ENCODE peak calls at places on chromosome 13, in four cellular contexts. One of them, this sample, is unnamed. For H3K79me2, the result is how much of the 10 kb centered on the place peaks cover.

GRCh38 chr13:103100795-103101194 is 34.6 kb upstream of the SLC10A2 start:
- DNase-seq in SK-N-SH: no peak
- DNase-seq in neural progenitor cell: no peak
- DNase-seq in PC-3: no peak
- DNase-seq in this sample: peak

GRCh38 chr13:32535140-32535539 is 3.5 kb downstream of the N4BP2L2 start:
- DNase-seq in PC-3: no peak
- DNase-seq in neural progenitor cell: no peak
- DNase-seq in SK-N-SH: no peak
- DNase-seq in this sample: no peak

GRCh38 chr13:53201454-53202225 is 173.0 kb downstream of the OLFM4 start:
- DNase-seq in neural progenitor cell: peak
- DNase-seq in PC-3: no peak
- DNase-seq in SK-N-SH: peak
- DNase-seq in this sample: peak

GRCh38 chr13:39616087-39616694 is 13.2 kb upstream of the LHFPL6 start:
- DNase-seq in SK-N-SH: peak
- DNase-seq in neural progenitor cell: peak
- DNase-seq in PC-3: peak
- DNase-seq in this sample: peak

GRCh38 chr13:113735750-113736149 is 23.3 kb upstream of the TMEM255B start:
- DNase-seq in PC-3: no peak
- DNase-seq in SK-N-SH: no peak
- DNase-seq in neural progenitor cell: no peak
- DNase-seq in this sample: no peak

GRCh38 chr13:41587490-41587889 is 130.1 kb downstream of the RGCC start:
- DNase-seq in neural progenitor cell: peak
- DNase-seq in PC-3: no peak
- DNase-seq in SK-N-SH: no peak
- DNase-seq in this sample: no peak

GRCh38 chr13:48733739-48734329 is 80.1 kb downstream of the CYSLTR2 start:
- DNase-seq in SK-N-SH: no peak
- DNase-seq in PC-3: no peak
- DNase-seq in neural progenitor cell: no peak
- DNase-seq in this sample: no peak

GRCh38 chr13:48839171-48839570 is 136.5 kb upstream of the FNDC3A start:
- DNase-seq in PC-3: no peak
- DNase-seq in neural progenitor cell: no peak
- DNase-seq in SK-N-SH: no peak
- DNase-seq in this sample: no peak

GRCh38 chr13:109900320-109900719 is 113.9 kb upstream of the IRS2 start:
- DNase-seq in SK-N-SH: no peak
- DNase-seq in PC-3: no peak
- DNase-seq in neural progenitor cell: peak
- DNase-seq in this sample: no peak

GRCh38 chr13:103188688-103189326 is 122.6 kb upstream of the SLC10A2 start:
- DNase-seq in PC-3: peak
- DNase-seq in neural progenitor cell: peak
- DNase-seq in SK-N-SH: peak
- DNase-seq in this sample: peak

GRCh38 chr13:48043789-48044503 is 6.4 kb downstream of the NUDT15 start:
- DNase-seq in SK-N-SH: no peak
- DNase-seq in PC-3: peak
- DNase-seq in neural progenitor cell: no peak
- DNase-seq in this sample: no peak

GRCh38 chr13:80957019-80957650 is 616.2 kb upstream of the SPRY2 start:
- DNase-seq in neural progenitor cell: no peak
- DNase-seq in PC-3: no peak
- DNase-seq in SK-N-SH: no peak
- DNase-seq in this sample: no peak

GRCh38 chr13:71880753-71881541 is 13.9 kb upstream of the DACH1 start:
- DNase-seq in PC-3: peak
- DNase-seq in SK-N-SH: no peak
- DNase-seq in neural progenitor cell: no peak
- DNase-seq in this sample: no peak

GRCh38 chr13:20140487-20140886 is 20.4 kb downstream of the GJA3 start:
- DNase-seq in PC-3: no peak
- DNase-seq in neural progenitor cell: no peak
- DNase-seq in SK-N-SH: no peak
- DNase-seq in this sample: no peak

GRCh38 chr13:111259058-111259457 is 61.4 kb upstream of the TEX29 start:
- DNase-seq in neural progenitor cell: no peak
- DNase-seq in PC-3: no peak
- DNase-seq in SK-N-SH: no peak
- DNase-seq in this sample: no peak

GRCh38 chr13:20960663-20961309 is 58.2 kb upstream of the XPO4 start:
- DNase-seq in PC-3: peak
- DNase-seq in neural progenitor cell: no peak
- DNase-seq in SK-N-SH: no peak
- DNase-seq in this sample: no peak

GRCh38 chr13:33322474-33322827 is 36.9 kb upstream of the STARD13 start:
- DNase-seq in SK-N-SH: no peak
- DNase-seq in neural progenitor cell: no peak
- DNase-seq in PC-3: no peak
- DNase-seq in this sample: no peak

GRCh38 chr13:96650301-96650886 is 343.9 kb downstream of the OXGR1 start:
- DNase-seq in PC-3: peak
- DNase-seq in SK-N-SH: no peak
- DNase-seq in neural progenitor cell: no peak
- DNase-seq in this sample: peak

GRCh38 chr13:99895999-99896695 is 75.4 kb downstream of the ZIC5 start:
- DNase-seq in neural progenitor cell: peak
- DNase-seq in SK-N-SH: peak
- DNase-seq in PC-3: no peak
- DNase-seq in this sample: no peak

GRCh38 chr13:47801555-47801954 is 199.5 kb downstream of the SUCLA2 start:
- DNase-seq in neural progenitor cell: no peak
- DNase-seq in PC-3: no peak
- DNase-seq in SK-N-SH: no peak
- DNase-seq in this sample: no peak

GRCh38 chr13:91741925-91742324 is 343.5 kb downstream of the GPC5 start:
- DNase-seq in SK-N-SH: no peak
- DNase-seq in PC-3: no peak
- DNase-seq in neural progenitor cell: no peak
- DNase-seq in this sample: no peak

GRCh38 chr13:113400621-113401451 is 36.9 kb upstream of the GRTP1 start:
- DNase-seq in SK-N-SH: no peak
- DNase-seq in neural progenitor cell: no peak
- DNase-seq in PC-3: no peak
- DNase-seq in this sample: no peak

GRCh38 chr13:89465366-89465765 is 1794.2 kb downstream of the SLITRK5 start:
- DNase-seq in neural progenitor cell: peak
- DNase-seq in PC-3: no peak
- DNase-seq in SK-N-SH: no peak
- DNase-seq in this sample: no peak

GRCh38 chr13:71587778-71588177 is 279.2 kb downstream of the DACH1 start:
- DNase-seq in neural progenitor cell: no peak
- DNase-seq in PC-3: no peak
- DNase-seq in SK-N-SH: no peak
- DNase-seq in this sample: no peak

GRCh38 chr13:52096748-52097147 is 32.1 kb downstream of the NEK5 start:
- DNase-seq in neural progenitor cell: no peak
- DNase-seq in SK-N-SH: no peak
- DNase-seq in PC-3: no peak
- DNase-seq in this sample: no peak

GRCh38 chr13:41352935-41353801 is 42.1 kb downstream of the NAA16 start:
- DNase-seq in SK-N-SH: peak
- DNase-seq in neural progenitor cell: peak
- DNase-seq in PC-3: peak
- DNase-seq in this sample: peak

GRCh38 chr13:27775943-27776342 is 16.3 kb upstream of the GSX1 start:
- DNase-seq in PC-3: peak
- DNase-seq in SK-N-SH: no peak
- DNase-seq in neural progenitor cell: peak
- DNase-seq in this sample: no peak

GRCh38 chr13:27774169-27774568 is 18.1 kb upstream of the GSX1 start:
- DNase-seq in SK-N-SH: no peak
- DNase-seq in PC-3: no peak
- DNase-seq in neural progenitor cell: no peak
- DNase-seq in this sample: no peak

GRCh38 chr13:27774651-27775050 is 17.6 kb upstream of the GSX1 start:
- DNase-seq in SK-N-SH: no peak
- DNase-seq in PC-3: no peak
- DNase-seq in neural progenitor cell: no peak
- DNase-seq in this sample: no peak

GRCh38 chr13:27772651-27773425 is 19.4 kb upstream of the GSX1 start:
- DNase-seq in SK-N-SH: no peak
- DNase-seq in PC-3: no peak
- DNase-seq in neural progenitor cell: no peak
- DNase-seq in this sample: no peak

DNA sequence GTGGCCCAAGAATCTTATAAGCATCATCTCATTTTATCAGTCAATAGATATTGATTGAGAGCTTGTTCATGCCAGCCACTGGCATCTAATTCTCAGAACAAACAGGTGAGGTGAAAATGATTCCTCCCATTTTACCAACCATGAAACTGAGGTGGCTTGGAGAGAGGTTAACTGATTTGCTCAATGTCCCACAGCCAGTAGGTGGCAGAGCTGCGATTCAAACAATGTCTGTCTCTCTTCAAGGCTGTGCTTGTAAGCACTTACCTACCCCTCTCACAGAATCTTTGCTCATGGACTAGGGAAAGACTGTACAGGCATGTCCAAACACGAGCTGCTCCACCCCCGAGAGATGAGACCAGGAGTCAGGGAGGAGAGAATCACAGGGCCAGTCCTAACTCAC is 21.5 kb upstream of the GSX1 start:
- DNase-seq in neural progenitor cell: peak
- DNase-seq in PC-3: peak
- DNase-seq in SK-N-SH: peak
- DNase-seq in this sample: peak
- TF ChIP-seq EZH2phosphoT487 in neural progenitor cell: no peak
- TF ChIP-seq EZH2phosphoT487 in PC-3: no peak
- TF ChIP-seq EZH2phosphoT487 in SK-N-SH: no peak
- TF ChIP-seq EZH2phosphoT487 in this sample: no peak

GRCh38 chr13:28476919-28477708 is 17.8 kb downstream of the FLT1 start:
- DNase-seq in SK-N-SH: no peak
- DNase-seq in neural progenitor cell: no peak
- DNase-seq in PC-3: no peak
- DNase-seq in this sample: no peak
- H3K79me2 ChIP-seq in SK-N-SH: under half
- H3K79me2 ChIP-seq in neural progenitor cell: under half
- H3K79me2 ChIP-seq in PC-3: under half
- H3K79me2 ChIP-seq in this sample: under half

GRCh38 chr13:83498045-83498444 is 384.2 kb downstream of the SLITRK1 start:
- DNase-seq in neural progenitor cell: no peak
- DNase-seq in SK-N-SH: no peak
- DNase-seq in PC-3: peak
- DNase-seq in this sample: no peak

GRCh38 chr13:83496501-83496900 is 385.8 kb downstream of the SLITRK1 start:
- DNase-seq in SK-N-SH: no peak
- DNase-seq in neural progenitor cell: no peak
- DNase-seq in PC-3: no peak
- DNase-seq in this sample: no peak

GRCh38 chr13:83498486-83499190 is 383.6 kb downstream of the SLITRK1 start:
- DNase-seq in neural progenitor cell: no peak
- DNase-seq in PC-3: peak
- DNase-seq in SK-N-SH: no peak
- DNase-seq in this sample: no peak

GRCh38 chr13:83503424-83503823 is 378.9 kb downstream of the SLITRK1 start:
- DNase-seq in neural progenitor cell: no peak
- DNase-seq in SK-N-SH: no peak
- DNase-seq in PC-3: peak
- DNase-seq in this sample: no peak

DNA sequence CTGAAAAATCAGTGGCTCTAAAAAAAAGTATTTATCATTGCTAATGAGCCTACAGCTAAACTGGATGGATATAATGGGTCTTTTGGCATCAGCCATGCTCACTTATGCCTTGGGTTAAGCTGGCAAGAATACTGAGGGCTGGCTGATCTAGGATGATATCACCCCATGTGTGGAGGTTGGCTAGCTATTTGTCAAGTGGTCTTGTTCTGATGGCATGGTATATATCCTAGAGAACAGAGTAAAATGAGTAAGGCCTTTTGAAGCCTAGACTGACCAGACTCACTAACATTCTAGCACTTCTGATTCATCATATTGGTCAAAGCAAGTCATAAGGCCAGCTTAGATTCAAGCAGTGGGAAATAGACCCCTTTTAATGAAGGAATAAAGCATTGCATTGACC is 383.0 kb downstream of the SLITRK1 start:
- DNase-seq in PC-3: peak
- DNase-seq in neural progenitor cell: no peak
- DNase-seq in SK-N-SH: no peak
- DNase-seq in this sample: no peak
- TF ChIP-seq EZH2phosphoT487 in PC-3: no peak
- TF ChIP-seq EZH2phosphoT487 in neural progenitor cell: no peak
- TF ChIP-seq EZH2phosphoT487 in SK-N-SH: no peak
- TF ChIP-seq EZH2phosphoT487 in this sample: no peak

GRCh38 chr13:98141938-98142426 is 912 bp upstream of the FARP1 start:
- DNase-seq in PC-3: no peak
- DNase-seq in SK-N-SH: peak
- DNase-seq in neural progenitor cell: peak
- DNase-seq in this sample: peak

GRCh38 chr13:98143601-98144500 is 957 bp downstream of the FARP1 start:
- DNase-seq in PC-3: peak
- DNase-seq in neural progenitor cell: peak
- DNase-seq in SK-N-SH: peak
- DNase-seq in this sample: peak

GRCh38 chr13:98142427-98143156 is at the start of gene FARP1:
- DNase-seq in PC-3: peak
- DNase-seq in neural progenitor cell: peak
- DNase-seq in SK-N-SH: peak
- DNase-seq in this sample: peak

GRCh38 chr13:98144501-98145350 is 1.8 kb downstream of the FARP1 start:
- DNase-seq in PC-3: peak
- DNase-seq in SK-N-SH: peak
- DNase-seq in neural progenitor cell: peak
- DNase-seq in this sample: peak

DNA sequence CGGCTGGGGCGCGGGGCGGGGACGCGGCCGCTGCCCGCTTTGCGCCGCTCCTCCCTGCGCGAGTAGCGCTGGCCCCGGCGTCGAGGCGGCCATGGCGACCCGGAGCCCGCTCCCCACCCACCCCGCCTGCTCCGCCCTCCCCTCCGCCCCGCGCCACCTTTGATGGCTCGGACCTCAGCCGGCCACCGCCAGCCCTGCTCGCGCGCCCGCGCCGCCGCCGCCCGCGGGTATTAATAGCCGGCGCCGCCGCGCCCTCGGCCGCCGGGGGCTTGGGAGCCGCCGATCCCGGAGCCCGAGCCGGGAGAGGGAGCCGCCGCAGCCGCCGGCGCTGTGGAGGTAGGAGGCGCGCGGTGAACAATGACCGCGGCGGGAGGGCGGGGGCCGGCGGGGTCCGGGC is 261 bp downstream of the FARP1 start:
- DNase-seq in neural progenitor cell: no peak
- DNase-seq in PC-3: no peak
- DNase-seq in SK-N-SH: peak
- DNase-seq in this sample: no peak
- H3K79me2 ChIP-seq in neural progenitor cell: under half
- H3K79me2 ChIP-seq in PC-3: under half
- H3K79me2 ChIP-seq in SK-N-SH: under half
- H3K79me2 ChIP-seq in this sample: under half

GRCh38 chr13:105426454-105426853 is 1109.0 kb downstream of the EFNB2 start:
- DNase-seq in PC-3: no peak
- DNase-seq in SK-N-SH: no peak
- DNase-seq in neural progenitor cell: no peak
- DNase-seq in this sample: no peak

GRCh38 chr13:105432408-105432807 is 1103.1 kb downstream of the EFNB2 start:
- DNase-seq in SK-N-SH: no peak
- DNase-seq in PC-3: no peak
- DNase-seq in neural progenitor cell: no peak
- DNase-seq in this sample: no peak

GRCh38 chr13:105428816-105429215 is 1106.6 kb downstream of the EFNB2 start:
- DNase-seq in neural progenitor cell: no peak
- DNase-seq in SK-N-SH: no peak
- DNase-seq in PC-3: no peak
- DNase-seq in this sample: no peak
- TF ChIP-seq EZH2phosphoT487 in neural progenitor cell: no peak
- TF ChIP-seq EZH2phosphoT487 in SK-N-SH: no peak
- TF ChIP-seq EZH2phosphoT487 in PC-3: no peak
- TF ChIP-seq EZH2phosphoT487 in this sample: no peak